ENCODE peak calls at places on chromosomes 6 and 20, in eight cellular contexts. One of them, this sample, is unnamed.

GRCh38 chr6:164085552-164086325 is 671.2 kb downstream of the QKI start:
- DNase-seq in fibroblast of gingiva: no peak
- DNase-seq in neuronal stem cell: peak
- DNase-seq in Ammon's horn: peak
- DNase-seq in left cardiac atrium: peak
- DNase-seq in LoVo: no peak
- DNase-seq in nephron progenitor cell: no peak
- DNase-seq in GM03348: peak
- DNase-seq in this sample: peak

GRCh38 chr20:32238483-32239425 is 31.1 kb downstream of the POFUT1 start:
- DNase-seq in fibroblast of gingiva: no peak
- DNase-seq in neuronal stem cell: no peak
- DNase-seq in Ammon's horn: no peak
- DNase-seq in left cardiac atrium: no peak
- DNase-seq in LoVo: no peak
- DNase-seq in nephron progenitor cell: no peak
- DNase-seq in GM03348: no peak
- DNase-seq in this sample: no peak

GRCh38 chr6:9502991-9503761 is 911.7 kb downstream of the TFAP2A start:
- DNase-seq in fibroblast of gingiva: peak
- DNase-seq in neuronal stem cell: peak
- DNase-seq in Ammon's horn: no peak
- DNase-seq in left cardiac atrium: no peak
- DNase-seq in LoVo: no peak
- DNase-seq in nephron progenitor cell: no peak
- DNase-seq in GM03348: peak
- DNase-seq in this sample: peak

GRCh38 chr6:7468382-7469081 is 72.9 kb upstream of the DSP start:
- DNase-seq in fibroblast of gingiva: no peak
- DNase-seq in neuronal stem cell: no peak
- DNase-seq in Ammon's horn: peak
- DNase-seq in left cardiac atrium: peak
- DNase-seq in LoVo: peak
- DNase-seq in nephron progenitor cell: no peak
- DNase-seq in GM03348: peak
- DNase-seq in this sample: no peak

GRCh38 chr6:10514049-10514780 is 6.9 kb upstream of the GCNT2 start:
- DNase-seq in fibroblast of gingiva: no peak
- DNase-seq in neuronal stem cell: no peak
- DNase-seq in Ammon's horn: no peak
- DNase-seq in left cardiac atrium: no peak
- DNase-seq in LoVo: no peak
- DNase-seq in nephron progenitor cell: no peak
- DNase-seq in GM03348: no peak
- DNase-seq in this sample: no peak

GRCh38 chr6:37182736-37183590 is 13.0 kb downstream of the PIM1 start:
- DNase-seq in fibroblast of gingiva: no peak
- DNase-seq in neuronal stem cell: no peak
- DNase-seq in Ammon's horn: peak
- DNase-seq in left cardiac atrium: peak
- DNase-seq in LoVo: no peak
- DNase-seq in nephron progenitor cell: no peak
- DNase-seq in GM03348: no peak
- DNase-seq in this sample: no peak

GRCh38 chr6:135458051-135458450 is 39.5 kb downstream of the AHI1 start:
- DNase-seq in fibroblast of gingiva: peak
- DNase-seq in neuronal stem cell: no peak
- DNase-seq in Ammon's horn: no peak
- DNase-seq in left cardiac atrium: no peak
- DNase-seq in LoVo: no peak
- DNase-seq in nephron progenitor cell: no peak
- DNase-seq in GM03348: peak
- DNase-seq in this sample: peak

GRCh38 chr20:58550661-58551060 is 35.5 kb upstream of the APCDD1L start:
- DNase-seq in fibroblast of gingiva: peak
- DNase-seq in neuronal stem cell: no peak
- DNase-seq in Ammon's horn: no peak
- DNase-seq in left cardiac atrium: no peak
- DNase-seq in LoVo: no peak
- DNase-seq in nephron progenitor cell: no peak
- DNase-seq in GM03348: peak
- DNase-seq in this sample: no peak

GRCh38 chr6:44053760-44054556 is 73.3 kb downstream of the MRPL14 start:
- DNase-seq in fibroblast of gingiva: peak
- DNase-seq in neuronal stem cell: no peak
- DNase-seq in Ammon's horn: no peak
- DNase-seq in left cardiac atrium: peak
- DNase-seq in LoVo: no peak
- DNase-seq in nephron progenitor cell: no peak
- DNase-seq in GM03348: peak
- DNase-seq in this sample: no peak

GRCh38 chr20:13180986-13181889 is 39.8 kb upstream of the ISM1 start:
- DNase-seq in fibroblast of gingiva: no peak
- DNase-seq in neuronal stem cell: no peak
- DNase-seq in Ammon's horn: no peak
- DNase-seq in left cardiac atrium: no peak
- DNase-seq in LoVo: no peak
- DNase-seq in nephron progenitor cell: no peak
- DNase-seq in GM03348: no peak
- DNase-seq in this sample: no peak

GRCh38 chr6:109867009-109867969 is 110.8 kb upstream of the GPR6 start:
- DNase-seq in fibroblast of gingiva: no peak
- DNase-seq in neuronal stem cell: no peak
- DNase-seq in Ammon's horn: peak
- DNase-seq in left cardiac atrium: peak
- DNase-seq in LoVo: no peak
- DNase-seq in nephron progenitor cell: no peak
- DNase-seq in GM03348: no peak
- DNase-seq in this sample: no peak

GRCh38 chr6:76165471-76166221 is 93.2 kb upstream of the IMPG1 start:
- DNase-seq in fibroblast of gingiva: no peak
- DNase-seq in neuronal stem cell: no peak
- DNase-seq in Ammon's horn: no peak
- DNase-seq in left cardiac atrium: no peak
- DNase-seq in LoVo: no peak
- DNase-seq in nephron progenitor cell: no peak
- DNase-seq in GM03348: no peak
- DNase-seq in this sample: no peak

This sample was measured in GM04503.